ENCODE peak calls at places on chromosomes 6 and 20, in four cellular contexts. One of them, this sample, is unnamed.

GRCh38 chr20:21826946-21827345 is 121.5 kb downstream of the PAX1 start:
- DNase-seq in activated T-cell treated with anti-CD3 and anti-CD28 coated beads, Interleukin-2, amount 50 U/mL, for 48 hours: no peak
- DNase-seq in NCI-H2171: no peak
- DNase-seq in left lung: no peak
- DNase-seq in this sample: no peak

GRCh38 chr6:125812394-125813231 is 21.9 kb downstream of the NCOA7 start:
- DNase-seq in activated T-cell treated with anti-CD3 and anti-CD28 coated beads, Interleukin-2, amount 50 U/mL, for 48 hours: no peak
- DNase-seq in NCI-H2171: peak
- DNase-seq in left lung: no peak
- DNase-seq in this sample: no peak

GRCh38 chr20:25525857-25526256 is 59.5 kb downstream of the NINL start:
- DNase-seq in activated T-cell treated with anti-CD3 and anti-CD28 coated beads, Interleukin-2, amount 50 U/mL, for 48 hours: no peak
- DNase-seq in NCI-H2171: no peak
- DNase-seq in left lung: no peak
- DNase-seq in this sample: no peak

GRCh38 chr6:118580585-118581419 is 32.7 kb downstream of the PLN start:
- DNase-seq in activated T-cell treated with anti-CD3 and anti-CD28 coated beads, Interleukin-2, amount 50 U/mL, for 48 hours: no peak
- DNase-seq in NCI-H2171: peak
- DNase-seq in left lung: no peak
- DNase-seq in this sample: peak

GRCh38 chr6:15132854-15133670 is 112.8 kb upstream of the JARID2 start:
- DNase-seq in activated T-cell treated with anti-CD3 and anti-CD28 coated beads, Interleukin-2, amount 50 U/mL, for 48 hours: no peak
- DNase-seq in NCI-H2171: no peak
- DNase-seq in left lung: peak
- DNase-seq in this sample: no peak

GRCh38 chr20:50387996-50388332 is 122.2 kb upstream of the PTPN1 start:
- DNase-seq in activated T-cell treated with anti-CD3 and anti-CD28 coated beads, Interleukin-2, amount 50 U/mL, for 48 hours: no peak
- DNase-seq in NCI-H2171: no peak
- DNase-seq in left lung: no peak
- DNase-seq in this sample: no peak

GRCh38 chr6:158647501-158647900 is 2.4 kb upstream of the SYTL3 start:
- DNase-seq in activated T-cell treated with anti-CD3 and anti-CD28 coated beads, Interleukin-2, amount 50 U/mL, for 48 hours: peak
- DNase-seq in NCI-H2171: no peak
- DNase-seq in left lung: no peak
- DNase-seq in this sample: peak

GRCh38 chr6:128586095-128586494 is 65.7 kb upstream of the PTPRK start:
- DNase-seq in activated T-cell treated with anti-CD3 and anti-CD28 coated beads, Interleukin-2, amount 50 U/mL, for 48 hours: no peak
- DNase-seq in NCI-H2171: no peak
- DNase-seq in left lung: no peak
- DNase-seq in this sample: no peak

GRCh38 chr20:7714549-7714948 is 225.7 kb downstream of the HAO1 start:
- DNase-seq in activated T-cell treated with anti-CD3 and anti-CD28 coated beads, Interleukin-2, amount 50 U/mL, for 48 hours: no peak
- DNase-seq in NCI-H2171: no peak
- DNase-seq in left lung: no peak
- DNase-seq in this sample: no peak